ENCODE peak calls at places on chromosomes 16 and 17, in six cellular contexts. One of them, this sample, is unnamed.

GRCh38 chr16:85902366-85903155 is 3.6 kb downstream of the IRF8 start:
- DNase-seq in esophagus squamous epithelium: no peak
- DNase-seq in cardiac muscle cell: peak; percentile 22
- DNase-seq in AG04450: no peak
- DNase-seq in body of pancreas: no peak
- DNase-seq in astrocyte: no peak
- DNase-seq in this sample: no peak

GRCh38 chr17:694239-694638 is 20.4 kb downstream of the VPS53 start:
- DNase-seq in astrocyte: peak; percentile 99
- DNase-seq in esophagus squamous epithelium: no peak
- DNase-seq in AG04450: peak; percentile 97
- DNase-seq in body of pancreas: no peak
- DNase-seq in cardiac muscle cell: peak; percentile 87
- DNase-seq in this sample: peak; percentile 100

GRCh38 chr16:19382084-19382801 is 35.4 kb upstream of the TMC5 start:
- DNase-seq in astrocyte: no peak
- DNase-seq in body of pancreas: peak; percentile 28
- DNase-seq in esophagus squamous epithelium: no peak
- DNase-seq in AG04450: no peak
- DNase-seq in cardiac muscle cell: no peak
- DNase-seq in this sample: no peak

GRCh38 chr17:17391575-17392370 is 85.0 kb upstream of the MED9 start:
- DNase-seq in body of pancreas: no peak
- DNase-seq in cardiac muscle cell: no peak
- DNase-seq in AG04450: no peak
- DNase-seq in esophagus squamous epithelium: no peak
- DNase-seq in astrocyte: peak; percentile 49
- DNase-seq in this sample: no peak

GRCh38 chr16:49491736-49492089 is 118.1 kb downstream of the C16orf78 start:
- DNase-seq in AG04450: no peak
- DNase-seq in astrocyte: no peak
- DNase-seq in body of pancreas: peak; percentile 13
- DNase-seq in esophagus squamous epithelium: no peak
- DNase-seq in cardiac muscle cell: no peak
- DNase-seq in this sample: no peak

GRCh38 chr17:55237268-55237667 is 27.5 kb upstream of the HLF start:
- DNase-seq in body of pancreas: no peak
- DNase-seq in astrocyte: no peak
- DNase-seq in esophagus squamous epithelium: no peak
- DNase-seq in AG04450: no peak
- DNase-seq in cardiac muscle cell: peak; percentile 18
- DNase-seq in this sample: no peak

GRCh38 chr17:279776-280175 is 72.8 kb downstream of the RPH3AL start:
- DNase-seq in esophagus squamous epithelium: no peak
- DNase-seq in body of pancreas: no peak
- DNase-seq in AG04450: no peak
- DNase-seq in cardiac muscle cell: no peak
- DNase-seq in astrocyte: no peak
- DNase-seq in this sample: no peak

GRCh38 chr17:51555153-51555552 is 294.8 kb downstream of the UTP18 start:
- DNase-seq in AG04450: no peak
- DNase-seq in astrocyte: no peak
- DNase-seq in body of pancreas: no peak
- DNase-seq in esophagus squamous epithelium: no peak
- DNase-seq in cardiac muscle cell: no peak
- DNase-seq in this sample: no peak

GRCh38 chr17:57999496-58000017 is 7.5 kb downstream of the SRSF1 start:
- DNase-seq in astrocyte: peak; percentile 37
- DNase-seq in AG04450: peak; percentile 57
- DNase-seq in cardiac muscle cell: peak; percentile 84
- DNase-seq in esophagus squamous epithelium: no peak
- DNase-seq in body of pancreas: no peak
- DNase-seq in this sample: no peak

GRCh38 chr17:79981090-79981489 is 54.6 kb downstream of the TBC1D16 start:
- DNase-seq in AG04450: no peak
- DNase-seq in cardiac muscle cell: no peak
- DNase-seq in astrocyte: no peak
- DNase-seq in body of pancreas: no peak
- DNase-seq in esophagus squamous epithelium: no peak
- DNase-seq in this sample: no peak

GRCh38 chr17:73740370-73740769 is 96.1 kb upstream of the SDK2 start:
- DNase-seq in esophagus squamous epithelium: no peak
- DNase-seq in astrocyte: no peak
- DNase-seq in cardiac muscle cell: no peak
- DNase-seq in AG04450: no peak
- DNase-seq in body of pancreas: no peak
- DNase-seq in this sample: no peak

GRCh38 chr16:54526916-54527315 is 240.3 kb upstream of the IRX3 start:
- DNase-seq in astrocyte: peak; percentile 24
- DNase-seq in cardiac muscle cell: no peak
- DNase-seq in esophagus squamous epithelium: no peak
- DNase-seq in AG04450: no peak
- DNase-seq in body of pancreas: no peak
- DNase-seq in this sample: no peak

GRCh38 chr17:64159051-64159590 is 29.2 kb upstream of the ERN1 start:
- DNase-seq in body of pancreas: peak; percentile 67
- DNase-seq in cardiac muscle cell: no peak
- DNase-seq in astrocyte: no peak
- DNase-seq in esophagus squamous epithelium: no peak
- DNase-seq in AG04450: no peak
- DNase-seq in this sample: no peak

GRCh38 chr16:12078405-12079245 is 102.1 kb downstream of the SNX29 start:
- DNase-seq in AG04450: no peak
- DNase-seq in body of pancreas: no peak
- DNase-seq in astrocyte: no peak
- DNase-seq in cardiac muscle cell: no peak
- DNase-seq in esophagus squamous epithelium: no peak
- DNase-seq in this sample: no peak

GRCh38 chr17:57385975-57386374 is 129.7 kb downstream of the MSI2 start:
- DNase-seq in cardiac muscle cell: no peak
- DNase-seq in esophagus squamous epithelium: no peak
- DNase-seq in astrocyte: no peak
- DNase-seq in body of pancreas: no peak
- DNase-seq in AG04450: no peak
- DNase-seq in this sample: no peak

GRCh38 chr16:82092711-82093110 is 57.7 kb downstream of the HSD17B2 start:
- DNase-seq in AG04450: no peak
- DNase-seq in body of pancreas: no peak
- DNase-seq in astrocyte: peak; percentile 23
- DNase-seq in esophagus squamous epithelium: no peak
- DNase-seq in cardiac muscle cell: no peak
- DNase-seq in this sample: no peak

GRCh38 chr16:73166394-73166971 is 118.6 kb upstream of the ZFHX3 start:
- DNase-seq in AG04450: no peak
- DNase-seq in cardiac muscle cell: peak; percentile 66
- DNase-seq in astrocyte: no peak
- DNase-seq in body of pancreas: no peak
- DNase-seq in esophagus squamous epithelium: no peak
- DNase-seq in this sample: no peak

GRCh38 chr17:7315570-7316243 is 547 bp upstream of the GPS2 start:
- DNase-seq in esophagus squamous epithelium: no peak
- DNase-seq in astrocyte: no peak
- DNase-seq in cardiac muscle cell: no peak
- DNase-seq in AG04450: no peak
- DNase-seq in body of pancreas: peak; percentile 50
- DNase-seq in this sample: no peak

GRCh38 chr16:4463522-4464163 is 10.8 kb downstream of the NMRAL1 start:
- DNase-seq in body of pancreas: no peak
- DNase-seq in AG04450: no peak
- DNase-seq in esophagus squamous epithelium: no peak
- DNase-seq in cardiac muscle cell: no peak
- DNase-seq in astrocyte: no peak
- DNase-seq in this sample: no peak

GRCh38 chr17:81241648-81242420 is 2.7 kb downstream of the NDUFAF8 start:
- DNase-seq in body of pancreas: peak; percentile 51
- DNase-seq in esophagus squamous epithelium: no peak
- DNase-seq in astrocyte: no peak
- DNase-seq in AG04450: no peak
- DNase-seq in cardiac muscle cell: peak; percentile 48
- DNase-seq in this sample: no peak

GRCh38 chr17:39750131-39751015 is 12.6 kb downstream of the GRB7 start:
- DNase-seq in esophagus squamous epithelium: no peak
- DNase-seq in body of pancreas: peak; percentile 89
- DNase-seq in cardiac muscle cell: no peak
- DNase-seq in AG04450: no peak
- DNase-seq in astrocyte: no peak
- DNase-seq in this sample: no peak

GRCh38 chr16:88844412-88845118 is 12.2 kb downstream of the GALNS start:
- DNase-seq in esophagus squamous epithelium: no peak
- DNase-seq in cardiac muscle cell: no peak
- DNase-seq in astrocyte: no peak
- DNase-seq in AG04450: no peak
- DNase-seq in body of pancreas: no peak
- DNase-seq in this sample: no peak

DNA sequence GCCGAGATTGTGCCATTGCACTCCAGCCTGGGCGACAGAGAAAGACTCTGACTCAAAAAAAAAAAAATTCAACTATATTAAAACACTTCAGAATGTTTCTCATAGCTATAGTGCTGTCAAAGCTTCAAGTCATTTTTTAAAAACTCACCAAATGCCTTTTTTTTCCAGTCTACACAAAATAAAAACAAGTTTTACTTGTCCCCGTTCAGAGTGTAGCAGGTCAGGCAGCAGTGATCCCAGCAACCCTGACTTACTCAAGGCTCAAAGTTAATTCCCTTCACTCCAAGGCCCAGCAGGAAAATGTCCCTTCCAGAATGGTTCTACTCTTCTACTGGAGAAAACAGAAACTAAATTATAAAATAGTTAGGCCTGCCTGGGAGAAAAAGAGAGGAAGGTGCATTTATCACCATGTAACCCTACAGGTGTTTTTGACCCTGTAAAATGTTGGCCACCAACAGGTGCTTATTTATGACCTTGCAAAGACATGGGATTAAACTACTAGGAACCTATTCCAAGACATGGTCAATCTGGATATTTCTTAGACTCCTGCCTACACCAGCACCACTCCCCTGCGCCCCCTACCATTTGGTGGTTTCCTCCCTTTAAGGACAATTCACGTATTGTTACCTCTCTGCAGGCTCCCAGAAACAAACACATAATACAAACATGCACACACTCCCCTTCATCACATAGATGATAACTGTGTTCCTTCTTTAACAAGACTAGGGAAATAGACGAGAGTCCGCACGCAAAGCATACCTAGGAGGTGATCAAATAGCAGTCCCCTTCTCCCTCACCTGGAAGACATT is 5.4 kb downstream of the AMFR start:
- DNase-seq in AG04450: no peak
- DNase-seq in body of pancreas: no peak
- DNase-seq in cardiac muscle cell: no peak
- DNase-seq in astrocyte: no peak
- DNase-seq in esophagus squamous epithelium: no peak
- DNase-seq in this sample: no peak
- TF ChIP-seq CTCF in AG04450: no peak
- TF ChIP-seq CTCF in body of pancreas: no peak
- TF ChIP-seq CTCF in cardiac muscle cell: no peak
- TF ChIP-seq CTCF in astrocyte: no peak
- TF ChIP-seq CTCF in esophagus squamous epithelium: no peak
- TF ChIP-seq CTCF in this sample: no peak

DNA sequence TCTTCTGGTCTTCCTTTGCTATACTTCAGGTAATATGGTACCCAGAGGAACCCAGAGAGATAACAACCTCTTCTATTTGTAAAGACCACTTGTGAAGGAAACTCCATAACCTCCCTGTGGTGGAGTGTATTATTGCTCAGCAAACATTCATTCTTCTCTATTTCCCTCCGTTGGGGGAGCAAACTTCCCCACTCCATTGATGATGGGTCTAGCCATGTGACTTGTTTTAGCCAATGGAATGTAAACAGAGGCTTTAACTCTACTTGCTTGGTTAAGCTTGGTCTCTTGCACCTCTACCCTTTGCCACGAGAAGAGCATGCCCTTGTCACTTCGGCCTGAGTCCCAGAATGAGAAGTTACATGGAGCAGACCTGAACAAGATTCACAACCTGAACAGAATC is 30.0 kb upstream of the SKAP1 start:
- DNase-seq in esophagus squamous epithelium: no peak
- DNase-seq in AG04450: no peak
- DNase-seq in astrocyte: no peak
- DNase-seq in cardiac muscle cell: no peak
- DNase-seq in body of pancreas: no peak
- DNase-seq in this sample: no peak
- H3K27me3 ChIP-seq in esophagus squamous epithelium: no peaks in the 10 kb centered on the region
- H3K27me3 ChIP-seq in AG04450: peaks cover 31% of the 10 kb centered on the region
- H3K27me3 ChIP-seq in astrocyte: peaks cover 9% of the 10 kb centered on the region
- H3K27me3 ChIP-seq in cardiac muscle cell: peaks cover 25% of the 10 kb centered on the region
- H3K27me3 ChIP-seq in body of pancreas: no peaks in the 10 kb centered on the region
- H3K27me3 ChIP-seq in this sample: peaks cover 21% of the 10 kb centered on the region

DNA sequence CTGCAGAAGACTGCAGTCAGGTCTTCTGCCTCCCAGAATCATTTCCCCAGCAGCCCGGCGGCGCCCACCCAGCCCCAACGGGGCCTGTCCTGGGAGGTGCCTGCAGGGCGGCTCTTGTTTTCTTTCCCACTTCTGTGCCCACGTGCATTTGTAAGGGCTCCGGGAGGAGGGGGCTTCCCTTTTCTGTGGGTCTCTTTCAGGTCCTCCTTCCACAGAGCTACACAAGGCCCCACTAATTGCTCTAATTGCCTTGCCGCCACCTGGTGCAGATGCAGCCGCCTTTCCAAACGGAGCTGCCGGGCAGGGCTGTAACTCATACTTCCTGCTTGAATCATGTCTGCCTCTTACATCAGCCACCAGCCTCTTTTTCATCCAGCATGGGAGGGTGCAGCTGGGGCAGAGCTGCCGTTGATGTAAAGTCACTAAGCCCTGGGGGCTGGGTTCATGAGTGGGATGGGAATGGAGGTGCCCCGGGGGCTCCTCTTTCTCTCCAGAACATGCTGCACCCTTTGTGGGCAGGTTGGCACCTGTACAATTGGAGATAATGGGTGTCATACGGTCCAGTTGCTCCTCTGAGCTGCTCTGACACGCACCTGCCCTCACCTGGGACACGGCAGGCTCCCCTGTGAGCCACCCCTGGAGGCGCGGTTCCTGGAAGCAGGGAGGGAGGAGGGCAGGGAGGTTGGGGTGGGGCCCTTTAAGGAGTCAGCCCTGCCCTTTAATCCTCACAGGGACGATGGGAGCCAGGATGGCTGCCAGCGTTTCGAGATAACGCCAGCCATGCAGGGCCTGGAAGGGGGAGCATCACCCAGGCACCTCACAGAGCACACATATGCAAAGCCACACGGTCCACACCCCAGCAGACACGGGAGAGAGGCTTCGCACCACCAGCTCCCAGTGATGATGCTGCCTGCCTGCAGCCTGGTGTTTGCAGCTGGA is 41.1 kb upstream of the KLHDC4 start:
- DNase-seq in astrocyte: peak; percentile 81
- DNase-seq in esophagus squamous epithelium: peak; percentile 28
- DNase-seq in AG04450: peak; percentile 78
- DNase-seq in body of pancreas: peak; percentile 65
- DNase-seq in cardiac muscle cell: peak; percentile 88
- DNase-seq in this sample: peak; percentile 70
- TF ChIP-seq CTCF in astrocyte: no peak
- TF ChIP-seq CTCF in esophagus squamous epithelium: no peak
- TF ChIP-seq CTCF in AG04450: no peak
- TF ChIP-seq CTCF in body of pancreas: no peak
- TF ChIP-seq CTCF in cardiac muscle cell: no peak
- TF ChIP-seq CTCF in this sample: no peak

DNA sequence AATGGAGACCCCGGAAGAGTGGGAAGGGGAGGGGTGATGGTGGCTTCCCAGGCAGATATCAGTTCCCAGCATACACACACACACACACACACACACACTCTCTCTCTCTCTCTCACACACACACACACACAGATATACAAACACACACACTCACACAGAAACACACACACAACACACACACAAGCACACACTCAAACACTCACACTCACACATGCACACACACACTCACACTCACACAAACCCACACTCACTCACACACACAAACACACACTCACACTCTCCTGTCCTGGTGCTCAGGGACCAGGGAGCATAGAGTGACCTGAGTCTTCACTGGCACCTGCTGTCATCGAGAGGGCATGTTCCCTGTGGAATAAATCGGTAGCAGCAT is 5.6 kb downstream of the CA4 start:
- DNase-seq in cardiac muscle cell: no peak
- DNase-seq in astrocyte: no peak
- DNase-seq in AG04450: no peak
- DNase-seq in body of pancreas: no peak
- DNase-seq in esophagus squamous epithelium: no peak
- DNase-seq in this sample: no peak
- H3K27me3 ChIP-seq in cardiac muscle cell: peaks cover 34% of the 10 kb centered on the region
- H3K27me3 ChIP-seq in astrocyte: peaks cover 22% of the 10 kb centered on the region
- H3K27me3 ChIP-seq in AG04450: peaks cover 54% of the 10 kb centered on the region
- H3K27me3 ChIP-seq in body of pancreas: no peaks in the 10 kb centered on the region
- H3K27me3 ChIP-seq in esophagus squamous epithelium: peaks cover 7% of the 10 kb centered on the region
- H3K27me3 ChIP-seq in this sample: peaks cover 17% of the 10 kb centered on the region

This sample was measured in BJ.